ENCODE peak calls at places on chromosome 20, in eight cellular contexts. X, E, C, J, M, F, H and L are unnamed samples.

GRCh38 chr20:2707353-2708072 is 14.9 kb downstream of the EBF4 start:
- DNase-seq in X (no peak), E (peak; percentile 33), C (no peak), J (no peak), M (no peak), F (no peak), H (no peak), L (no peak)

GRCh38 chr20:61313396-61313795 is 61.3 kb downstream of the CDH4 start:
- DNase-seq in X (peak; percentile 22), E (no peak), C (no peak), J (no peak), M (no peak), F (no peak), H (no peak), L (no peak)

GRCh38 chr20:60095456-60095855 is 137.2 kb downstream of the CDH26 start:
- DNase-seq in X (no peak), E (no peak), C (no peak), J (no peak), M (no peak), F (no peak), H (no peak), L (no peak)

GRCh38 chr20:5835234-5835845 is 85.1 kb downstream of the SHLD1 start:
- DNase-seq in X (no peak), E (no peak), C (no peak), J (no peak), M (peak; percentile 21), F (no peak), H (peak; percentile 62), L (no peak)

GRCh38 chr20:15162061-15162740 is 824.8 kb upstream of the FLRT3 start:
- DNase-seq in X (no peak), E (no peak), C (no peak), J (no peak), M (no peak), F (no peak), H (no peak), L (no peak)

GRCh38 chr20:61640171-61640570 is 388.1 kb downstream of the CDH4 start:
- DNase-seq in X (no peak), E (peak; percentile 47), C (no peak), J (no peak), M (no peak), F (no peak), H (peak; percentile 26), L (no peak)

GRCh38 chr20:17525650-17526049 is 5.5 kb downstream of the BFSP1 start:
- DNase-seq in X (no peak), E (no peak), C (no peak), J (no peak), M (no peak), F (no peak), H (no peak), L (no peak)

GRCh38 chr20:1786061-1786460 is 109.1 kb upstream of the SIRPA start:
- DNase-seq in X (no peak), E (no peak), C (no peak), J (no peak), M (no peak), F (no peak), H (no peak), L (no peak)

GRCh38 chr20:52332649-52333048 is 141.1 kb upstream of the ZFP64 start:
- DNase-seq in X (no peak), E (no peak), C (no peak), J (no peak), M (no peak), F (no peak), H (no peak), L (no peak)

GRCh38 chr20:23244207-23244915 is 106.2 kb upstream of the NXT1 start:
- DNase-seq in X (peak; percentile 45), E (peak; percentile 79), C (no peak), J (no peak), M (no peak), F (no peak), H (no peak), L (no peak)

GRCh38 chr20:54106162-54106561 is 35.8 kb upstream of the BCAS1 start:
- DNase-seq in X (no peak), E (no peak), C (no peak), J (no peak), M (no peak), F (no peak), H (no peak), L (no peak)
- H3K27ac ChIP-seq in X (no peak overlapping the region), E (no peak overlapping the region), C (no peak overlapping the region), J (no peak overlapping the region), M (no peak overlapping the region), F (no peak overlapping the region), H (no peak overlapping the region), L (no peak overlapping the region)

GRCh38 chr20:36565520-36565919 is 7.9 kb upstream of the TGIF2 start:
- DNase-seq in X (no peak), E (no peak), C (no peak), J (no peak), M (no peak), F (no peak), H (no peak), L (no peak)
- H3K27ac ChIP-seq in X (no peak overlapping the region), E (no peak overlapping the region), C (no peak overlapping the region), J (no peak overlapping the region), M (no peak overlapping the region), F (no peak overlapping the region), H (no peak overlapping the region), L (no peak overlapping the region)

GRCh38 chr20:34951252-34951651 is 4.4 kb downstream of the GSS start:
- DNase-seq in X (no peak), E (no peak), C (no peak), J (no peak), M (no peak), F (no peak), H (no peak), L (no peak)
- H3K27ac ChIP-seq in X (no peak overlapping the region), E (no peak overlapping the region), C (no peak overlapping the region), J (no peak overlapping the region), M (no peak overlapping the region), F (peak overlapping the region; percentile 96), H (no peak overlapping the region), L (no peak overlapping the region)

DNA sequence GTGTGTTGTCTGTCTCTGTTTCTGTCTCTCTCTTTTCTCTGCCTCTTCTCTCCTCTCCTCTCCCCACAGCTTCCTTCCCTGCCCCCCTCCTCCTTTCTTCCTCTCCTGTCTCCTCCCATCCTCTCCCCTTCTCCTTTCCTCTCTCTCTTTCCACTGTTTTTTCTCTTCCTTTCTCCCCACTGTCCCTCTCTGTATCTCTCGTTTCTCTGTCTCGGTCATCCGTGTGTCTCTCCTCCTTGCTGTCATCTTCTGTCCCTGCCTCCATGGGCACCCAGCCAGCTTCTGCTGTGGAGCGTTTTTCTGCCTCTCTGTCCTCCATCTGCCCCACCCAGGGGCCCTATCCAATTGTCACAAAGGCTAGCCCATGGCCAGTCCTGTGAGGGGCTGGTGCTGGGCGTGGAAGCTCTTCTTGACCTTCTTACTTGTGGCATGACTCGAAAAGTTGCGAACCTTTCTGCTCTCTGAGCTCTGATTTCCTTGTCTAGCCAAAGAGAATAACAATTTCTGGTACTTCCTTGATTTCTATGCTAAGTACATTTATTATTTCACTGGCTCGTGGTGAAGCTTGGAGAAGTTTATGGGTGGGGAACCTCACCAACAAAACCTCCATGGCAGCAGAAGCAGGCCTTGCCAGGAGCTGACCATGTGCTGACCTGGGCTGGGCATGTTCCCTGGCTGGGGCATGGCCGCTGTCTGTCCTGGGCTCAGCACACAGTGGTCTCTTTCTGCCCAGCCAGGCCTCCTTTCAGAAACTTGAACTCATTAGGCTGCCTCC is 69.3 kb downstream of the CEBPB start:
- DNase-seq in X (no peak), E (no peak), C (no peak), J (no peak), M (peak; percentile 68), F (peak; percentile 66), H (no peak), L (peak; percentile 89)
- H3K27ac ChIP-seq in X (peak overlapping the region; percentile 65), E (peak overlapping the region; percentile 77), C (peak overlapping the region; percentile 41), J (no peak overlapping the region), M (peak overlapping the region; percentile 51), F (no peak overlapping the region), H (no peak overlapping the region), L (peak overlapping the region; percentile 66)

GRCh38 chr20:32432277-32432676 is 74.1 kb downstream of the ASXL1 start:
- DNase-seq in X (no peak), E (no peak), C (no peak), J (no peak), M (no peak), F (no peak), H (no peak), L (no peak)

GRCh38 chr20:32431457-32431856 is 73.3 kb downstream of the ASXL1 start:
- DNase-seq in X (no peak), E (no peak), C (no peak), J (no peak), M (no peak), F (no peak), H (no peak), L (no peak)

GRCh38 chr20:32435449-32436107 is 77.4 kb downstream of the ASXL1 start:
- DNase-seq in X (no peak), E (no peak), C (no peak), J (no peak), M (no peak), F (no peak), H (no peak), L (no peak)

GRCh38 chr20:32434434-32434833 is 76.3 kb downstream of the ASXL1 start:
- DNase-seq in X (no peak), E (no peak), C (no peak), J (no peak), M (no peak), F (no peak), H (no peak), L (no peak)

DNA sequence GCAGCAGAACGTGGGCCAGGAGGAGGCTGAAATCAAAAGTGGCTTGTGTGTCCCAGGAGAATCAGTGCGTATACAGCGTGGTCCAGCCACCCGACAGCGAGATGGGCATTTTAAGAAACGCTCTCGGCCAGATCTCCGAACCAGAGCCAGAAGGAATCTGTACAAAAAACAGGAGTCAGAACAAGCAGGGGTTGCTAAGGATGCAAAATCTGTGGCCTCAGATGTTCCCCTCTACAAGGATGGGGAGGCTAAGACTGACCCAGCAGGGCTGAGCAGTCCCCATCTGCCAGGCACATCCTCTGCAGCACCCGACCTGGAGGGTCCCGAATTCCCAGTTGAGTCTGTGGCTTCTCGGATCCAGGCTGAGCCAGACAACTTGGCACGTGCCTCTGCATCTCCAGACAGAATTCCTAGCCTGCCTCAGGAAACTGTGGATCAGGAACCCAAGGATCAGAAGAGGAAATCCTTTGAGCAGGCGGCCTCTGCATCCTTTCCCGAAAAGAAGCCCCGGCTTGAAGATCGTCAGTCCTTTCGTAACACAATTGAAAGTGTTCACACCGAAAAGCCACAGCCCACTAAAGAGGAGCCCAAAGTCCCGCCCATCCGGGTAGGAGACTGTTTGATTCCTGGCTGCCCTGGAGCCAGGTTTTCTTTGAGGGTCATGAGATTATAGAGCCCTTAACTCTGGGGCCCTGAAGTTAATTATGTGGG is 75.3 kb downstream of the ASXL1 start:
- DNase-seq in X (no peak), E (no peak), C (no peak), J (no peak), M (no peak), F (no peak), H (no peak), L (no peak)
- H3K27ac ChIP-seq in X (no peak overlapping the region), E (peak overlapping the region; percentile 59), C (no peak overlapping the region), J (no peak overlapping the region), M (peak overlapping the region; percentile 49), F (peak overlapping the region; percentile 27), H (no peak overlapping the region), L (peak overlapping the region; percentile 27)

GRCh38 chr20:56826971-56827645 is 198.0 kb downstream of the TFAP2C start:
- DNase-seq in X (no peak), E (peak; percentile 67), C (no peak), J (no peak), M (no peak), F (peak; percentile 24), H (no peak), L (no peak)
- H3K27ac ChIP-seq in X (no peak overlapping the region), E (no peak overlapping the region), C (no peak overlapping the region), J (no peak overlapping the region), M (no peak overlapping the region), F (no peak overlapping the region), H (no peak overlapping the region), L (no peak overlapping the region)

GRCh38 chr20:50312002-50312681 is 121.5 kb downstream of the CEBPB start:
- DNase-seq in X (peak; percentile 25), E (no peak), C (no peak), J (peak; percentile 50), M (no peak), F (no peak), H (no peak), L (no peak)
- H3K27ac ChIP-seq in X (peak overlapping the region; percentile 75), E (peak overlapping the region; percentile 71), C (peak overlapping the region; percentile 48), J (peak overlapping the region; percentile 69), M (peak overlapping the region; percentile 79), F (peak overlapping the region; percentile 20), H (peak overlapping the region; percentile 55), L (peak overlapping the region; percentile 70)